ENCODE peak calls at places on chromosomes 1 and 21, in eight cellular contexts. E, H, G, X, O, N, R and B are unnamed samples.

GRCh38 chr1:118927421-118927820 is 60.7 kb downstream of the TBX15 start:
- DNase-seq in X (no peak), E (no peak), R (no peak), G (no peak), H (no peak), N (no peak), O (no peak), B (no peak)

GRCh38 chr1:78045850-78046778 is at the start of gene GIPC2:
- DNase-seq in E (no peak), X (no peak), O (no peak), R (peak; percentile 5), H (peak; percentile 10), N (no peak), G (no peak), B (no peak)

GRCh38 chr1:43525995-43526394 is 4.7 kb upstream of the PTPRF start:
- DNase-seq in E (peak; percentile 72), X (no peak), N (no peak), R (peak; percentile 73), G (no peak), H (no peak), O (peak; percentile 79), B (peak; percentile 88)

GRCh38 chr1:20115916-20116315 is 3.4 kb downstream of the PLA2G2D start:
- DNase-seq in H (no peak), G (no peak), N (no peak), E (no peak), O (no peak), X (no peak), R (no peak), B (no peak)

GRCh38 chr1:18447509-18448220 is 33.1 kb upstream of the KLHDC7A start:
- DNase-seq in H (no peak), E (no peak), X (no peak), R (no peak), G (no peak), N (no peak), O (no peak), B (no peak)

GRCh38 chr1:99645699-99646531 is at the start of gene PALMD:
- DNase-seq in N (no peak), X (no peak), H (peak; percentile 15), G (no peak), E (peak; percentile 40), R (peak; percentile 73), O (peak; percentile 8), B (peak; percentile 61)

GRCh38 chr1:100038401-100039306 is 68.9 kb downstream of the SLC35A3 start:
- DNase-seq in N (peak; percentile 33), E (peak; percentile 45), R (peak; percentile 57), X (peak; percentile 44), G (peak; percentile 42), H (peak; percentile 54), O (peak; percentile 17), B (peak; percentile 82)

GRCh38 chr1:114347431-114348209 is 163.4 kb downstream of the TRIM33 start:
- DNase-seq in E (no peak), H (no peak), X (no peak), G (no peak), N (no peak), R (no peak), O (no peak), B (no peak)

GRCh38 chr1:6365047-6365446 is 28.5 kb downstream of the ACOT7 start:
- DNase-seq in E (no peak), X (no peak), H (no peak), N (no peak), R (no peak), O (no peak), G (no peak), B (no peak)

GRCh38 chr1:92853299-92853698 is 21.5 kb downstream of the RPL5 start:
- DNase-seq in E (no peak), G (no peak), O (no peak), N (no peak), R (no peak), H (no peak), X (no peak), B (no peak)

GRCh38 chr1:222521299-222522104 is 26.4 kb downstream of the HHIPL2 start:
- DNase-seq in E (peak; percentile 53), G (no peak), O (peak; percentile 45), X (no peak), N (no peak), R (peak; percentile 54), H (no peak), B (peak; percentile 58)

GRCh38 chr1:47378147-47378546 is 37.9 kb upstream of the FOXE3 start:
- DNase-seq in G (no peak), O (no peak), E (no peak), X (no peak), R (no peak), H (no peak), N (no peak), B (no peak)

GRCh38 chr21:42522771-42523170 is 9.1 kb downstream of the SLC37A1 start:
- DNase-seq in E (no peak), H (no peak), G (no peak), X (no peak), N (no peak), O (no peak), R (no peak), B (no peak)

GRCh38 chr1:80155371-80155770 is 1148.8 kb upstream of the ADGRL4 start:
- DNase-seq in G (no peak), E (peak; percentile 11), N (no peak), R (no peak), X (no peak), H (no peak), O (no peak), B (no peak)

GRCh38 chr1:170145691-170146676 is at the start of gene NTMT2:
- DNase-seq in N (no peak), H (no peak), E (no peak), O (peak; percentile 91), R (no peak), G (peak; percentile 91), X (no peak), B (peak; percentile 61)

GRCh38 chr21:20276377-20276776 is 721.8 kb upstream of the NCAM2 start:
- DNase-seq in X (no peak), R (no peak), N (no peak), H (no peak), E (no peak), G (no peak), O (no peak), B (no peak)

GRCh38 chr1:195054217-195054687 is 1554.0 kb downstream of the KCNT2 start:
- DNase-seq in O (no peak), X (no peak), E (no peak), G (no peak), N (no peak), R (no peak), H (no peak), B (no peak)

GRCh38 chr1:53766194-53766748 is 27.3 kb upstream of the GLIS1 start:
- DNase-seq in X (no peak), N (no peak), O (no peak), G (no peak), H (no peak), E (no peak), R (no peak), B (no peak)

GRCh38 chr1:212167098-212167497 is 118.1 kb upstream of the PPP2R5A start:
- DNase-seq in O (no peak), X (no peak), H (no peak), R (no peak), N (no peak), G (peak; percentile 35), E (no peak), B (peak; percentile 51)

GRCh38 chr1:236673284-236673919 is 12.9 kb upstream of the ACTN2 start:
- DNase-seq in H (no peak), X (no peak), G (no peak), E (no peak), N (no peak), R (no peak), O (no peak), B (no peak)

GRCh38 chr1:29821605-29822004 is 585.3 kb downstream of the PTPRU start:
- DNase-seq in X (no peak), H (no peak), R (no peak), G (no peak), O (no peak), N (no peak), E (no peak), B (no peak)

GRCh38 chr1:226597616-226598454 is 49.3 kb downstream of the STUM start:
- DNase-seq in O (no peak), H (no peak), X (no peak), E (no peak), N (no peak), R (no peak), G (no peak), B (no peak)

GRCh38 chr1:30881266-30882181 is 27.0 kb downstream of the SDC3 start:
- DNase-seq in G (peak; percentile 48), H (no peak), X (no peak), O (no peak), E (no peak), N (peak; percentile 48), R (no peak), B (no peak)

GRCh38 chr1:33735624-33736023 is 128.3 kb upstream of the HMGB4 start:
- DNase-seq in G (no peak), X (no peak), E (no peak), H (no peak), R (no peak), O (no peak), N (no peak), B (no peak)

GRCh38 chr1:225850370-225850769 is 31.8 kb downstream of the TMEM63A start:
- DNase-seq in O (no peak), R (no peak), E (no peak), N (no peak), H (no peak), G (no peak), X (no peak), B (no peak)

GRCh38 chr21:15415541-15416261 is 314.1 kb upstream of the USP25 start:
- DNase-seq in H (no peak), E (no peak), O (peak; percentile 45), R (peak; percentile 16), N (no peak), G (no peak), X (no peak), B (no peak)

GRCh38 chr1:85806236-85806965 is 98.2 kb upstream of the ZNHIT6 start:
- DNase-seq in N (no peak), O (no peak), R (no peak), G (no peak), X (no peak), H (no peak), E (no peak), B (no peak)

GRCh38 chr1:205810448-205811157 is 2.4 kb downstream of the SLC41A1 start:
- DNase-seq in X (no peak), R (no peak), G (no peak), O (no peak), E (peak; percentile 17), N (no peak), H (no peak), B (no peak)

GRCh38 chr1:171868217-171868616 is 26.9 kb downstream of the DNM3 start:
- DNase-seq in G (no peak), X (no peak), H (no peak), N (no peak), O (no peak), R (no peak), E (no peak), B (no peak)

GRCh38 chr1:224786533-224787249 is 142.8 kb upstream of the DNAH14 start:
- DNase-seq in H (no peak), G (no peak), R (no peak), O (peak; percentile 51), X (no peak), E (no peak), N (no peak), B (peak; percentile 63)

GRCh38 chr1:99558539-99558938 is 87.4 kb upstream of the PALMD start:
- DNase-seq in N (no peak), H (no peak), O (no peak), X (no peak), R (no peak), E (no peak), G (no peak), B (no peak)

GRCh38 chr1:244801246-244801645 is 34.2 kb upstream of the COX20 start:
- DNase-seq in R (peak; percentile 54), N (peak; percentile 62), H (peak; percentile 18), X (peak; percentile 12), O (peak; percentile 34), E (peak; percentile 57), G (peak; percentile 82), B (peak; percentile 47)

GRCh38 chr1:9449106-9449627 is 90.1 kb upstream of the SLC25A33 start:
- DNase-seq in E (no peak), G (no peak), N (no peak), R (peak; percentile 70), X (no peak), H (no peak), O (no peak), B (no peak)

GRCh38 chr21:40660461-40660860 is 186.5 kb downstream of the DSCAM start:
- DNase-seq in G (no peak), H (no peak), X (no peak), R (no peak), O (no peak), N (no peak), E (no peak), B (no peak)